ENCODE peak calls at places on chromosomes 12 and 14, in eight cellular contexts. One of them, this sample, is unnamed.
A peak's percentile ranks its signal among the peaks of the same experiment; 100 is the strongest.

GRCh38 chr14:85316701-85317100 is 213.2 kb upstream of the FLRT2 start:
- DNase-seq in fibroblast of lung: peak; percentile 12
- DNase-seq in DND-41: no peak
- DNase-seq in colonic mucosa: no peak
- DNase-seq in endodermal cell: no peak
- DNase-seq in SK-N-SH: no peak
- DNase-seq in sigmoid colon: no peak
- DNase-seq in HCT116: no peak
- DNase-seq in this sample: no peak

GRCh38 chr14:83416476-83416875 is 1882.8 kb upstream of the SEL1L start:
- DNase-seq in HCT116: no peak
- DNase-seq in endodermal cell: no peak
- DNase-seq in fibroblast of lung: no peak
- DNase-seq in SK-N-SH: no peak
- DNase-seq in sigmoid colon: no peak
- DNase-seq in colonic mucosa: no peak
- DNase-seq in DND-41: no peak
- DNase-seq in this sample: no peak

GRCh38 chr12:95582230-95583058 is 31.2 kb upstream of the USP44 start:
- DNase-seq in endodermal cell: no peak
- DNase-seq in fibroblast of lung: peak; percentile 66
- DNase-seq in DND-41: no peak
- DNase-seq in SK-N-SH: peak; percentile 43
- DNase-seq in HCT116: peak; percentile 51
- DNase-seq in colonic mucosa: no peak
- DNase-seq in sigmoid colon: no peak
- DNase-seq in this sample: no peak

GRCh38 chr12:80033457-80033856 is 65.9 kb upstream of the OTOGL start:
- DNase-seq in endodermal cell: no peak
- DNase-seq in DND-41: no peak
- DNase-seq in colonic mucosa: no peak
- DNase-seq in SK-N-SH: no peak
- DNase-seq in HCT116: no peak
- DNase-seq in fibroblast of lung: peak; percentile 78
- DNase-seq in sigmoid colon: no peak
- DNase-seq in this sample: no peak

GRCh38 chr14:49879683-49880204 is 13.1 kb upstream of the ARF6 start:
- DNase-seq in SK-N-SH: peak; percentile 65
- DNase-seq in DND-41: peak; percentile 64
- DNase-seq in HCT116: peak; percentile 95
- DNase-seq in fibroblast of lung: peak; percentile 58
- DNase-seq in sigmoid colon: no peak
- DNase-seq in colonic mucosa: peak; percentile 68
- DNase-seq in endodermal cell: peak; percentile 86
- DNase-seq in this sample: peak; percentile 63

GRCh38 chr12:104846056-104846762 is 111.9 kb downstream of the SLC41A2 start:
- DNase-seq in fibroblast of lung: no peak
- DNase-seq in HCT116: no peak
- DNase-seq in SK-N-SH: no peak
- DNase-seq in DND-41: no peak
- DNase-seq in endodermal cell: no peak
- DNase-seq in colonic mucosa: no peak
- DNase-seq in sigmoid colon: no peak
- DNase-seq in this sample: no peak

GRCh38 chr12:30753761-30754382 is 879 bp downstream of the CAPRIN2 start:
- DNase-seq in endodermal cell: no peak
- DNase-seq in colonic mucosa: no peak
- DNase-seq in HCT116: no peak
- DNase-seq in SK-N-SH: peak; percentile 20
- DNase-seq in fibroblast of lung: peak; percentile 43
- DNase-seq in sigmoid colon: no peak
- DNase-seq in DND-41: no peak
- DNase-seq in this sample: no peak

GRCh38 chr12:5578775-5579174 is 146.9 kb downstream of the NTF3 start:
- DNase-seq in HCT116: no peak
- DNase-seq in colonic mucosa: no peak
- DNase-seq in fibroblast of lung: no peak
- DNase-seq in endodermal cell: no peak
- DNase-seq in DND-41: no peak
- DNase-seq in SK-N-SH: no peak
- DNase-seq in sigmoid colon: no peak
- DNase-seq in this sample: no peak

GRCh38 chr12:57046947-57047890 is 2.7 kb downstream of the MYO1A start:
- DNase-seq in HCT116: no peak
- DNase-seq in colonic mucosa: no peak
- DNase-seq in fibroblast of lung: no peak
- DNase-seq in DND-41: peak; percentile 86
- DNase-seq in SK-N-SH: no peak
- DNase-seq in endodermal cell: peak; percentile 36
- DNase-seq in sigmoid colon: no peak
- DNase-seq in this sample: no peak

GRCh38 chr14:34189866-34190265 is 239.0 kb upstream of the EGLN3 start:
- DNase-seq in sigmoid colon: no peak
- DNase-seq in DND-41: no peak
- DNase-seq in colonic mucosa: no peak
- DNase-seq in fibroblast of lung: no peak
- DNase-seq in HCT116: no peak
- DNase-seq in SK-N-SH: no peak
- DNase-seq in endodermal cell: no peak
- DNase-seq in this sample: no peak

GRCh38 chr12:78490841-78491240 is 373.7 kb upstream of the SYT1 start:
- DNase-seq in endodermal cell: no peak
- DNase-seq in sigmoid colon: no peak
- DNase-seq in SK-N-SH: no peak
- DNase-seq in fibroblast of lung: no peak
- DNase-seq in DND-41: no peak
- DNase-seq in colonic mucosa: no peak
- DNase-seq in HCT116: no peak
- DNase-seq in this sample: no peak

GRCh38 chr12:54006700-54007220 is 2.0 kb upstream of the HOXC8 start:
- DNase-seq in HCT116: no peak
- DNase-seq in colonic mucosa: no peak
- DNase-seq in fibroblast of lung: no peak
- DNase-seq in DND-41: no peak
- DNase-seq in endodermal cell: no peak
- DNase-seq in sigmoid colon: no peak
- DNase-seq in SK-N-SH: no peak
- DNase-seq in this sample: no peak

GRCh38 chr12:54005853-54006699 is 2.7 kb upstream of the HOXC8 start:
- DNase-seq in colonic mucosa: peak; percentile 87
- DNase-seq in DND-41: peak; percentile 78
- DNase-seq in SK-N-SH: peak; percentile 93
- DNase-seq in HCT116: no peak
- DNase-seq in fibroblast of lung: peak; percentile 77
- DNase-seq in sigmoid colon: peak; percentile 91
- DNase-seq in endodermal cell: peak; percentile 99
- DNase-seq in this sample: peak; percentile 76

GRCh38 chr12:54008260-54008552 is 579 bp upstream of the HOXC8 start:
- DNase-seq in SK-N-SH: no peak
- DNase-seq in fibroblast of lung: no peak
- DNase-seq in HCT116: no peak
- DNase-seq in DND-41: no peak
- DNase-seq in colonic mucosa: no peak
- DNase-seq in endodermal cell: no peak
- DNase-seq in sigmoid colon: no peak
- DNase-seq in this sample: no peak

GRCh38 chr12:54009171-54010052 is 627 bp downstream of the HOXC8 start:
- DNase-seq in colonic mucosa: no peak
- DNase-seq in endodermal cell: peak; percentile 77
- DNase-seq in fibroblast of lung: no peak
- DNase-seq in SK-N-SH: peak; percentile 61
- DNase-seq in sigmoid colon: no peak
- DNase-seq in DND-41: no peak
- DNase-seq in HCT116: no peak
- DNase-seq in this sample: no peak

GRCh38 chr12:54007538-54008259 is 1.1 kb upstream of the HOXC8 start:
- DNase-seq in DND-41: no peak
- DNase-seq in HCT116: no peak
- DNase-seq in endodermal cell: no peak
- DNase-seq in SK-N-SH: no peak
- DNase-seq in fibroblast of lung: no peak
- DNase-seq in colonic mucosa: no peak
- DNase-seq in sigmoid colon: no peak
- DNase-seq in this sample: no peak
- H3K4me1 ChIP-seq in DND-41: peaks cover 8% of the 10 kb centered on the region
- H3K4me1 ChIP-seq in HCT116: peaks cover 6% of the 10 kb centered on the region
- H3K4me1 ChIP-seq in endodermal cell: no peaks in the 10 kb centered on the region
- H3K4me1 ChIP-seq in SK-N-SH: peaks cover 20% of the 10 kb centered on the region
- H3K4me1 ChIP-seq in fibroblast of lung: no peaks in the 10 kb centered on the region
- H3K4me1 ChIP-seq in colonic mucosa: peaks cover 7% of the 10 kb centered on the region
- H3K4me1 ChIP-seq in sigmoid colon: peaks cover 15% of the 10 kb centered on the region
- H3K4me1 ChIP-seq in this sample: peaks cover 27% of the 10 kb centered on the region

DNA sequence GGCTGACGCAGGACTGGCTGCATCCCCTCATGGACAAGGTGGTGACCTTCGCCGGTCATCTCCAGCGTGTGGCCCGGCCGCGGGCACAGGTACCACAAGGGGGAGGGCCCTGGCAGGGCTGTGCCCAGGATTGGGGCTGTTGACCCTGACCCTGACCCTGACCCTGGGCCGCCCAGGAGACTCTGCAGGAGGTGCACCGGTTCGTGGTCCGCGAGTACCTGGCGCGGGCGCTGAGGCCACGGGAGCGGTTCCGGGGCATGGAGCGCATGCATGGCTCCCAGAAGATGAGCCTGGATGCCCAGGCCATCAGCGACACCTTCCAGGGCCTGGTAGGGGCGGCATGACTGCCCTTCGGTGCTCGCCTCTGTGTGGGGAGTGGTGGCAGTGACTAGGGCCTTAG is 12.9 kb downstream of the EXOC3L4 start:
- DNase-seq in HCT116: no peak
- DNase-seq in DND-41: no peak
- DNase-seq in sigmoid colon: no peak
- DNase-seq in SK-N-SH: no peak
- DNase-seq in fibroblast of lung: no peak
- DNase-seq in endodermal cell: no peak
- DNase-seq in colonic mucosa: no peak
- DNase-seq in this sample: no peak
- H3K4me1 ChIP-seq in HCT116: peaks cover 71% of the 10 kb centered on the region
- H3K4me1 ChIP-seq in DND-41: peaks cover 5% of the 10 kb centered on the region
- H3K4me1 ChIP-seq in sigmoid colon: peaks cover 55% of the 10 kb centered on the region
- H3K4me1 ChIP-seq in SK-N-SH: peaks cover 24% of the 10 kb centered on the region
- H3K4me1 ChIP-seq in fibroblast of lung: peaks cover 26% of the 10 kb centered on the region
- H3K4me1 ChIP-seq in endodermal cell: peaks cover 5% of the 10 kb centered on the region
- H3K4me1 ChIP-seq in colonic mucosa: peaks cover 21% of the 10 kb centered on the region
- H3K4me1 ChIP-seq in this sample: peaks cover 3% of the 10 kb centered on the region

GRCh38 chr14:89405712-89406111 is 11.3 kb downstream of the FOXN3 start:
- DNase-seq in colonic mucosa: no peak
- DNase-seq in DND-41: no peak
- DNase-seq in HCT116: no peak
- DNase-seq in sigmoid colon: no peak
- DNase-seq in fibroblast of lung: no peak
- DNase-seq in SK-N-SH: no peak
- DNase-seq in endodermal cell: no peak
- DNase-seq in this sample: no peak

GRCh38 chr14:89408907-89409675 is 7.9 kb downstream of the FOXN3 start:
- DNase-seq in SK-N-SH: no peak
- DNase-seq in HCT116: no peak
- DNase-seq in DND-41: no peak
- DNase-seq in endodermal cell: no peak
- DNase-seq in colonic mucosa: no peak
- DNase-seq in sigmoid colon: peak; percentile 20
- DNase-seq in fibroblast of lung: no peak
- DNase-seq in this sample: no peak

GRCh38 chr14:89409961-89410360 is 7.1 kb downstream of the FOXN3 start:
- DNase-seq in HCT116: no peak
- DNase-seq in DND-41: no peak
- DNase-seq in endodermal cell: no peak
- DNase-seq in SK-N-SH: no peak
- DNase-seq in sigmoid colon: peak; percentile 35
- DNase-seq in colonic mucosa: no peak
- DNase-seq in fibroblast of lung: no peak
- DNase-seq in this sample: no peak

GRCh38 chr14:89406941-89407340 is 10.1 kb downstream of the FOXN3 start:
- DNase-seq in colonic mucosa: no peak
- DNase-seq in endodermal cell: no peak
- DNase-seq in DND-41: no peak
- DNase-seq in fibroblast of lung: peak; percentile 19
- DNase-seq in sigmoid colon: no peak
- DNase-seq in SK-N-SH: no peak
- DNase-seq in HCT116: no peak
- DNase-seq in this sample: no peak

DNA sequence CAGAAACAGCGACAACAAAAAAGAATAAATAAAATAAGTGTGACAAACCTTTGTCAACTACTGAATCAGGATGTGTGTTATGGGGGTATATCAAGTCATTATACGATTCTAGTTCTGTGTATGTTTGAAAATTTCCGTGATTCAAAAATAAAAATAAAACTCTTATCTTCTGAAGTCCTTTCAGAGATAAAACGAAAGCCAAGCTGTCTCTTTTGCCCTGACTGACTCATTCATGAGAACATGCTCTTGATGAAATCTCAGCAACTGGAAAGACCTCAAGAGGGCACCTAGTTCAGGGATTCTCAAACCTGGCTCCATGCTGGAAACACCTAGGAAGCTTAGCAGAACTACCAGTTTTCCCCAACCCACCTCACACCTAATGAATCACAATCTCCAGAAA is 9.2 kb downstream of the FOXN3 start:
- DNase-seq in endodermal cell: no peak
- DNase-seq in SK-N-SH: no peak
- DNase-seq in HCT116: no peak
- DNase-seq in fibroblast of lung: peak; percentile 23
- DNase-seq in sigmoid colon: no peak
- DNase-seq in DND-41: no peak
- DNase-seq in colonic mucosa: no peak
- DNase-seq in this sample: no peak
- H3K4me1 ChIP-seq in endodermal cell: no peaks in the 10 kb centered on the region
- H3K4me1 ChIP-seq in SK-N-SH: peaks cover 2% of the 10 kb centered on the region
- H3K4me1 ChIP-seq in HCT116: peaks cover 12% of the 10 kb centered on the region
- H3K4me1 ChIP-seq in fibroblast of lung: no peaks in the 10 kb centered on the region
- H3K4me1 ChIP-seq in sigmoid colon: peaks cover 42% of the 10 kb centered on the region
- H3K4me1 ChIP-seq in DND-41: peaks cover 37% of the 10 kb centered on the region
- H3K4me1 ChIP-seq in colonic mucosa: no peaks in the 10 kb centered on the region
- H3K4me1 ChIP-seq in this sample: peaks cover 43% of the 10 kb centered on the region

GRCh38 chr14:105248368-105249174 is at the start of gene BTBD6:
- DNase-seq in colonic mucosa: peak; percentile 87
- DNase-seq in fibroblast of lung: peak; percentile 78
- DNase-seq in SK-N-SH: peak; percentile 99
- DNase-seq in endodermal cell: peak; percentile 93
- DNase-seq in sigmoid colon: peak; percentile 93
- DNase-seq in DND-41: peak; percentile 91
- DNase-seq in HCT116: peak; percentile 61
- DNase-seq in this sample: peak; percentile 86

GRCh38 chr14:105250986-105251385 is 2.7 kb downstream of the BTBD6 start:
- DNase-seq in SK-N-SH: no peak
- DNase-seq in HCT116: no peak
- DNase-seq in sigmoid colon: no peak
- DNase-seq in endodermal cell: no peak
- DNase-seq in fibroblast of lung: no peak
- DNase-seq in DND-41: no peak
- DNase-seq in colonic mucosa: no peak
- DNase-seq in this sample: no peak

GRCh38 chr14:105249175-105250007 is 1.1 kb downstream of the BTBD6 start:
- DNase-seq in SK-N-SH: peak; percentile 68
- DNase-seq in sigmoid colon: no peak
- DNase-seq in DND-41: no peak
- DNase-seq in fibroblast of lung: peak; percentile 26
- DNase-seq in endodermal cell: peak; percentile 73
- DNase-seq in colonic mucosa: peak; percentile 34
- DNase-seq in HCT116: no peak
- DNase-seq in this sample: no peak

GRCh38 chr14:105251920-105252319 is 3.6 kb downstream of the BTBD6 start:
- DNase-seq in endodermal cell: no peak
- DNase-seq in fibroblast of lung: no peak
- DNase-seq in HCT116: no peak
- DNase-seq in sigmoid colon: no peak
- DNase-seq in colonic mucosa: no peak
- DNase-seq in DND-41: no peak
- DNase-seq in SK-N-SH: no peak
- DNase-seq in this sample: no peak

GRCh38 chr14:105250008-105250366 is 1.7 kb downstream of the BTBD6 start:
- DNase-seq in fibroblast of lung: no peak
- DNase-seq in endodermal cell: no peak
- DNase-seq in DND-41: no peak
- DNase-seq in colonic mucosa: no peak
- DNase-seq in SK-N-SH: no peak
- DNase-seq in HCT116: no peak
- DNase-seq in sigmoid colon: no peak
- DNase-seq in this sample: no peak
- H3K4me1 ChIP-seq in fibroblast of lung: peaks cover 11% of the 10 kb centered on the region
- H3K4me1 ChIP-seq in endodermal cell: peaks cover 3% of the 10 kb centered on the region
- H3K4me1 ChIP-seq in DND-41: peaks cover 50% of the 10 kb centered on the region
- H3K4me1 ChIP-seq in colonic mucosa: peaks cover 11% of the 10 kb centered on the region
- H3K4me1 ChIP-seq in SK-N-SH: peaks cover 11% of the 10 kb centered on the region
- H3K4me1 ChIP-seq in HCT116: peaks cover 17% of the 10 kb centered on the region
- H3K4me1 ChIP-seq in sigmoid colon: peaks cover 18% of the 10 kb centered on the region
- H3K4me1 ChIP-seq in this sample: peaks cover 21% of the 10 kb centered on the region

This sample was measured in CD8-positive, alpha-beta T cell.